ENCODE peak calls at places on chromosomes 11 and 22, in four cellular contexts. One of them, this sample, is unnamed. For H3K4me1, the result is how much of the 10 kb centered on the place peaks cover.

GRCh38 chr11:67563354-67564114 is 20.1 kb upstream of the GSTP1 start:
- DNase-seq in HCT116: peak
- DNase-seq in hepatocyte: peak
- DNase-seq in heart left ventricle: peak
- DNase-seq in this sample: no peak

GRCh38 chr11:19698493-19699292 is 13.9 kb upstream of the NAV2 start:
- DNase-seq in HCT116: no peak
- DNase-seq in hepatocyte: no peak
- DNase-seq in heart left ventricle: peak
- DNase-seq in this sample: no peak

GRCh38 chr11:79413258-79413657 is 27.6 kb downstream of the TENM4 start:
- DNase-seq in HCT116: no peak
- DNase-seq in hepatocyte: peak
- DNase-seq in heart left ventricle: peak
- DNase-seq in this sample: no peak

GRCh38 chr22:36398602-36399472 is 11.1 kb upstream of the MYH9 start:
- DNase-seq in HCT116: no peak
- DNase-seq in hepatocyte: no peak
- DNase-seq in heart left ventricle: no peak
- DNase-seq in this sample: no peak

GRCh38 chr11:13278620-13279486 is 1.3 kb downstream of the BMAL1 start:
- DNase-seq in HCT116: no peak
- DNase-seq in hepatocyte: peak
- DNase-seq in heart left ventricle: no peak
- DNase-seq in this sample: peak

GRCh38 chr11:68002943-68003845 is 703 bp downstream of the UNC93B1 start:
- DNase-seq in HCT116: no peak
- DNase-seq in hepatocyte: peak
- DNase-seq in heart left ventricle: no peak
- DNase-seq in this sample: peak

GRCh38 chr11:126597041-126597440 is 241.6 kb downstream of the ST3GAL4 start:
- DNase-seq in HCT116: no peak
- DNase-seq in hepatocyte: no peak
- DNase-seq in heart left ventricle: no peak
- DNase-seq in this sample: no peak

GRCh38 chr11:46521947-46522681 is 71.7 kb downstream of the AMBRA1 start:
- DNase-seq in HCT116: no peak
- DNase-seq in hepatocyte: no peak
- DNase-seq in heart left ventricle: no peak
- DNase-seq in this sample: no peak

GRCh38 chr22:19658967-19659804 is 55.1 kb upstream of the SEPTIN5 start:
- DNase-seq in HCT116: no peak
- DNase-seq in hepatocyte: no peak
- DNase-seq in heart left ventricle: no peak
- DNase-seq in this sample: no peak

GRCh38 chr22:21922370-21923162 is 30.1 kb downstream of the PPM1F start:
- DNase-seq in HCT116: no peak
- DNase-seq in hepatocyte: no peak
- DNase-seq in heart left ventricle: no peak
- DNase-seq in this sample: peak

GRCh38 chr22:35538801-35539321 is 1.8 kb upstream of the RASD2 start:
- DNase-seq in HCT116: peak
- DNase-seq in hepatocyte: no peak
- DNase-seq in heart left ventricle: no peak
- DNase-seq in this sample: no peak

GRCh38 chr11:78313898-78314297 is 103.7 kb downstream of the GAB2 start:
- DNase-seq in HCT116: no peak
- DNase-seq in hepatocyte: no peak
- DNase-seq in heart left ventricle: no peak
- DNase-seq in this sample: no peak

GRCh38 chr11:22797081-22797480 is 32.5 kb downstream of the SVIP start:
- DNase-seq in HCT116: no peak
- DNase-seq in hepatocyte: no peak
- DNase-seq in heart left ventricle: no peak
- DNase-seq in this sample: no peak

GRCh38 chr11:33775832-33776231 is 1.5 kb upstream of the FBXO3 start:
- DNase-seq in HCT116: no peak
- DNase-seq in hepatocyte: no peak
- DNase-seq in heart left ventricle: no peak
- DNase-seq in this sample: no peak

GRCh38 chr22:37752189-37753061 is 55.3 kb upstream of the GCAT start:
- DNase-seq in HCT116: peak
- DNase-seq in hepatocyte: peak
- DNase-seq in heart left ventricle: peak
- DNase-seq in this sample: peak

GRCh38 chr11:73359930-73360742 is 16.1 kb upstream of the RELT start:
- DNase-seq in HCT116: no peak
- DNase-seq in hepatocyte: peak
- DNase-seq in heart left ventricle: no peak
- DNase-seq in this sample: no peak

GRCh38 chr11:47438721-47439120 is 10.2 kb downstream of the RAPSN start:
- DNase-seq in HCT116: no peak
- DNase-seq in hepatocyte: no peak
- DNase-seq in heart left ventricle: no peak
- DNase-seq in this sample: no peak

GRCh38 chr22:48499456-48500425 is 1327.9 kb downstream of the BRD1 start:
- DNase-seq in HCT116: no peak
- DNase-seq in hepatocyte: no peak
- DNase-seq in heart left ventricle: no peak
- DNase-seq in this sample: no peak

GRCh38 chr11:113715882-113716625 is 9.9 kb upstream of the TMPRSS5 start:
- DNase-seq in HCT116: no peak
- DNase-seq in hepatocyte: no peak
- DNase-seq in heart left ventricle: no peak
- DNase-seq in this sample: no peak

GRCh38 chr11:31417357-31417756 is 47.7 kb downstream of the DNAJC24 start:
- DNase-seq in HCT116: no peak
- DNase-seq in hepatocyte: no peak
- DNase-seq in heart left ventricle: no peak
- DNase-seq in this sample: no peak

GRCh38 chr11:88281317-88281712 is 56.2 kb downstream of the CTSC start:
- DNase-seq in HCT116: no peak
- DNase-seq in hepatocyte: no peak
- DNase-seq in heart left ventricle: no peak
- DNase-seq in this sample: no peak

GRCh38 chr11:1762537-1763302 is 1.0 kb downstream of the CTSD start:
- DNase-seq in HCT116: peak
- DNase-seq in hepatocyte: peak
- DNase-seq in heart left ventricle: peak
- DNase-seq in this sample: peak

GRCh38 chr22:19448739-19449421 is 1.4 kb upstream of the C22orf39 start:
- DNase-seq in HCT116: no peak
- DNase-seq in hepatocyte: no peak
- DNase-seq in heart left ventricle: no peak
- DNase-seq in this sample: no peak

GRCh38 chr11:123543796-123544195 is 110.6 kb downstream of the SCN3B start:
- DNase-seq in HCT116: peak
- DNase-seq in hepatocyte: peak
- DNase-seq in heart left ventricle: no peak
- DNase-seq in this sample: no peak

GRCh38 chr11:16194566-16194965 is 161.8 kb downstream of the SOX6 start:
- DNase-seq in HCT116: no peak
- DNase-seq in hepatocyte: no peak
- DNase-seq in heart left ventricle: peak
- DNase-seq in this sample: no peak

GRCh38 chr22:49967333-49968241 is 7.0 kb downstream of the PIM3 start:
- DNase-seq in HCT116: no peak
- DNase-seq in hepatocyte: peak
- DNase-seq in heart left ventricle: peak
- DNase-seq in this sample: peak
- H3K4me1 ChIP-seq in HCT116: under half
- H3K4me1 ChIP-seq in hepatocyte: half or more
- H3K4me1 ChIP-seq in heart left ventricle: half or more
- H3K4me1 ChIP-seq in this sample: half or more

GRCh38 chr11:119638851-119639250 is 90.1 kb downstream of the NECTIN1 start:
- DNase-seq in HCT116: no peak
- DNase-seq in hepatocyte: no peak
- DNase-seq in heart left ventricle: no peak
- DNase-seq in this sample: peak

GRCh38 chr11:119635776-119636175 is 93.2 kb downstream of the NECTIN1 start:
- DNase-seq in HCT116: no peak
- DNase-seq in hepatocyte: no peak
- DNase-seq in heart left ventricle: no peak
- DNase-seq in this sample: no peak

GRCh38 chr11:119639642-119640205 is 89.3 kb downstream of the NECTIN1 start:
- DNase-seq in HCT116: no peak
- DNase-seq in hepatocyte: no peak
- DNase-seq in heart left ventricle: no peak
- DNase-seq in this sample: peak

GRCh38 chr11:119634301-119634700 is 94.7 kb downstream of the NECTIN1 start:
- DNase-seq in HCT116: no peak
- DNase-seq in hepatocyte: no peak
- DNase-seq in heart left ventricle: no peak
- DNase-seq in this sample: peak

DNA sequence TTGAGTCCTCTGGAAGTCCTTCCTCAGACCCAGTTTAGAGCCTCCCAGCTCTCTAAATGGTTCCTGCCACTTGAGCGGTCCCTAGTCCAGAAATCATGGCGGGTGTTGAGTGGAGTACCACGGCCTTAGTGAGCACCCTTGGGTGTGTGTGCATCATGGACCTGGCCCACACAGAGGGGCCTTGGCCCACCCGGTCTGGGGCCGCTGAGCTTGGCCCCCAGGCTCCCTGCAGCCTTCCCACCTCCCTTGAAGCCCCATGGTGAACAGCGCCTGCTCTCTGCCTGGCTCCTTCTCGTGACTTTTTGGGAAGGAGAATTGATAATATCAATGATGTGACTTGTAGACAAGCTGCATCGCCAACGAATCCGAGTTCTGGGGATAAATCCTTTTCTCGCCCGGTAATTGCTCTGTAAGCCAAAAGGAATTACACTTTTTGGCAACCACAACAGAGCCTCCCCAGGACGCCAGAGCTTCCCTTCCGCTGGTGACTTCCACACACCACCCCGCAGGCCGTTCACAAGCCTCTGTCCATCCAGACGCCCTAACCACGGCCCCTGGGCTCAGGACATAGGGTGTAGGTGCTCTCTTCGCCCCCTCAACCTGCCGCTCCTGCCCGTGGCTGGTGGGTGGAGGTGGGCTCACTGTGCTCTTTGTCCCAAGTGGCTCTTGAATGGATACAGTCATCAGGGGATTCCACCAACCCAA is 93.8 kb downstream of the NECTIN1 start:
- DNase-seq in HCT116: no peak
- DNase-seq in hepatocyte: no peak
- DNase-seq in heart left ventricle: no peak
- DNase-seq in this sample: peak
- H3K4me3 ChIP-seq in HCT116: no peak
- H3K4me3 ChIP-seq in hepatocyte: no peak
- H3K4me3 ChIP-seq in heart left ventricle: no peak
- H3K4me3 ChIP-seq in this sample: no peak

DNA sequence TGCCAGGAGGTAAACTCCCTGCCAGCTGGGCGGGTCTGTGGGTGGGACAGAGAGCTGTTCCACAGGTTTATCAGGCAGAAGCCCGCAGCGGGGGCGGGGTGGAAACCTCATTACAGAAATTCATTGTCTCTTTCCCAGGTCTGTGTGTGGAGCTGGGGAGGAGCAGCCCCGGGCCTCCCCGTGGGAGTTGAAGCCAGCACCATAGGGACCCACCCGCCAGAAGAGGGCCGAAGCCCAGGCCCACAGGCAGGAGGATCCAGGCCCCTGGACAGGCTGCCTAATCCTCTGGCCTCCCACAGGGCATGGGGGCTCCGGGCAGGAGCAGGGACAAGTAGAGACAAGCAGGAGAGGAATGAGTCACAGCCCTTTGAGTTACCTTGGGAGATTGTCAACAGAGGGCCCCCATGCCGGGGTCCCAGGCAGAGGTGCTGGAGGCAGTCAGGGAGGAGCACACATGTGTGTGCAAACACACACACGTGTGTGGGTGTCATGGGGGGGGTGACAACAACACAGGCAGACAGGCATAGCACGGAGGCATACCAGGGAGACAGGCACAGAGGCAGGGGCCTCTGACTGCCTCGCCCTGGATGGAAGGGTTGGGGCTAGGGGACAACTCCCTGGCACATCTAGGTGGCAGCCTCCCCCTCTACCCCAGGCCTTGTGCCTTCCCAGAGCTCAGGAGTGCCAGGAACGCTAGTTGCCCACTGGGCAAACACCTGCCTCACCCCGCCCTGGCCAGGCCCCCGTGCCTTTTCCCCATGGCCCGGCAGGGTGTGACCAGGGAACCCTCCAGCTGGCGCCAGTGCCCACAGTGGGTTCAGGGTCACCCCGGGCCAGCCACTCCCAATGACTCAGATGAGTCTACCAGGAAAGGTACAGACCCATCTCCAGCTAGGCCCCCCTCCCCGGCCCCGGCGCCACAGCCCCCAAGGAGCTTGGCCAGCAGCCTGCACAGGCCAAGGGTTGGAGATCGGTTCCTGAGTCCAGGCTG is 1.3 kb downstream of the CDC42BPG start:
- DNase-seq in HCT116: no peak
- DNase-seq in hepatocyte: peak
- DNase-seq in heart left ventricle: peak
- DNase-seq in this sample: no peak
- H3K27ac ChIP-seq in HCT116: peak
- H3K27ac ChIP-seq in hepatocyte: peak
- H3K27ac ChIP-seq in heart left ventricle: no peak
- H3K27ac ChIP-seq in this sample: peak

GRCh38 chr11:62599069-62599696 is 2.5 kb downstream of the MTA2 start:
- DNase-seq in HCT116: peak
- DNase-seq in hepatocyte: peak
- DNase-seq in heart left ventricle: peak
- DNase-seq in this sample: peak
- H3K4me1 ChIP-seq in HCT116: under half
- H3K4me1 ChIP-seq in hepatocyte: under half
- H3K4me1 ChIP-seq in heart left ventricle: under half
- H3K4me1 ChIP-seq in this sample: half or more

GRCh38 chr11:65554057-65554818 is 3.9 kb downstream of the LTBP3 start:
- DNase-seq in HCT116: no peak
- DNase-seq in hepatocyte: no peak
- DNase-seq in heart left ventricle: no peak
- DNase-seq in this sample: peak
- H3K4me3 ChIP-seq in HCT116: no peak
- H3K4me3 ChIP-seq in hepatocyte: no peak
- H3K4me3 ChIP-seq in heart left ventricle: no peak
- H3K4me3 ChIP-seq in this sample: no peak

DNA sequence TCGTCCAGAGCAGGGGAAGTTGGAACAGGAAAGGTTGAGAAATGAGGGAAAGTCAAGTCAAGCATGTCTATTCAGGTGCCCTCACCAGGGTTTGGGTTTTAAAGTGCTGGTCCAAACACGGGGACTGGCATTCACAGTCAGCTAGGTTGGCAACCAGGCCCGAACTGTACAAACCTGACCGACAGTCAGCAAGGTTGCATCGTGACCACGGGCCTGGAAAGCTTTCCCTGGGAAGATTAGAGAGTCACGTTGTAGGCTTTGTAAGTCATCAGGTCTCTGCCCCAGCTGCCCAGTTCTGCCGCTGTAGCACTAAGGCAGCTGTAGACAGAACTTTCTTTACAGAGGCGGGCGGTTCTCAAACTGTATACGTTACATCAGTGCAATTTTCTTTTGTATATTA is 7.4 kb downstream of the KRTAP5-10 start:
- DNase-seq in HCT116: no peak
- DNase-seq in hepatocyte: no peak
- DNase-seq in heart left ventricle: no peak
- DNase-seq in this sample: no peak
- H3K27ac ChIP-seq in HCT116: no peak
- H3K27ac ChIP-seq in hepatocyte: no peak
- H3K27ac ChIP-seq in heart left ventricle: no peak
- H3K27ac ChIP-seq in this sample: no peak